ENCODE peak calls at places on chromosomes 4 and X, in seven cellular contexts. Q is AG08396; N is HEK293T; Z is EL; O is activated CD8-positive, alpha-beta memory T cell treated with anti-CD3 and anti-CD28 coated beads, Interleukin-2, amount 10 ng/mL, durations not matched to agents 7 days and 5 days; I is activated T-helper 1 cell treated with anti-CD3 and anti-CD28 coated beads, Interleukin-2, amount 50 U/mL, for 16 hours; U is progenitor cell of endocrine pancreas. Y is an unnamed sample.

GRCh38 chrX:151176351-151176750 is at the start of gene GPR50:
- DNase-seq in Q (no peak), N (peak; percentile 27), Z (no peak), O (no peak), I (no peak), U (no peak), Y (no peak)

GRCh38 chr4:142427456-142427855 is 418.6 kb downstream of the INPP4B start:
- DNase-seq in Q (no peak), N (no peak), Z (no peak), O (no peak), I (no peak), U (no peak), Y (no peak)

GRCh38 chr4:157423526-157424020 is 203.0 kb downstream of the GRIA2 start:
- DNase-seq in Q (no peak), N (no peak), Z (no peak), O (no peak), I (no peak), U (no peak), Y (no peak)

GRCh38 chrX:139803224-139803623 is 95.3 kb upstream of the MCF2 start:
- DNase-seq in Q (no peak), N (no peak), Z (no peak), O (no peak), I (no peak), U (no peak), Y (no peak)

GRCh38 chrX:71143508-71143907 is 1.1 kb upstream of the NLGN3 start:
- DNase-seq in Q (peak; percentile 44), N (no peak), Z (no peak), O (no peak), I (no peak), U (no peak), Y (no peak)

GRCh38 chr4:19026281-19026680 is 1004.7 kb upstream of the LCORL start:
- DNase-seq in Q (no peak), N (no peak), Z (peak; percentile 15), O (no peak), I (no peak), U (no peak), Y (no peak)

GRCh38 chr4:113064244-113064643 is 14.8 kb downstream of the ANK2 start:
- DNase-seq in Q (no peak), N (no peak), Z (no peak), O (no peak), I (no peak), U (peak; percentile 14), Y (no peak)

GRCh38 chrX:87636533-87636932 is 118.9 kb downstream of the KLHL4 start:
- DNase-seq in Q (no peak), N (no peak), Z (no peak), O (no peak), I (no peak), U (no peak), Y (no peak)

GRCh38 chr4:1344696-1345095 is 2.3 kb upstream of the UVSSA start:
- DNase-seq in Q (no peak), N (no peak), Z (no peak), O (no peak), I (no peak), U (no peak), Y (no peak)